ENCODE peak calls at places on chromosome 20, in ten cellular contexts. One of them, this sample, is unnamed.

GRCh38 chr20:63121749-63122405 is 94.1 kb downstream of the YTHDF1 start:
- DNase-seq in tibial artery: no peak
- DNase-seq in amniotic stem cell: no peak
- DNase-seq in activated T-helper 2 cell treated with anti-CD3 and anti-CD28 coated beads, Interferon-gamma antibody, Interleukin-2, Interleukin-4, amounts not matched to agents 10 μg/mL and 5 μg/mL and 100 μg/mL, durations not matched to agents 14 hours and 24 hours and 36 hours: no peak
- DNase-seq in T follicular helper cell: no peak
- DNase-seq in esophagus squamous epithelium: no peak
- DNase-seq in transverse colon: no peak
- DNase-seq in GM12865: no peak
- DNase-seq in NCI-H345: no peak
- DNase-seq in kidney tubule cell: no peak
- DNase-seq in this sample: peak; percentile 27

GRCh38 chr20:47790032-47790965 is 5.0 kb upstream of the SULF2 start:
- DNase-seq in tibial artery: no peak
- DNase-seq in amniotic stem cell: no peak
- DNase-seq in activated T-helper 2 cell treated with anti-CD3 and anti-CD28 coated beads, Interferon-gamma antibody, Interleukin-2, Interleukin-4, amounts not matched to agents 10 μg/mL and 5 μg/mL and 100 μg/mL, durations not matched to agents 14 hours and 24 hours and 36 hours: no peak
- DNase-seq in T follicular helper cell: no peak
- DNase-seq in esophagus squamous epithelium: no peak
- DNase-seq in transverse colon: no peak
- DNase-seq in GM12865: no peak
- DNase-seq in NCI-H345: no peak
- DNase-seq in kidney tubule cell: no peak
- DNase-seq in this sample: no peak

GRCh38 chr20:15288076-15288475 is 950.7 kb upstream of the FLRT3 start:
- DNase-seq in tibial artery: no peak
- DNase-seq in amniotic stem cell: no peak
- DNase-seq in activated T-helper 2 cell treated with anti-CD3 and anti-CD28 coated beads, Interferon-gamma antibody, Interleukin-2, Interleukin-4, amounts not matched to agents 10 μg/mL and 5 μg/mL and 100 μg/mL, durations not matched to agents 14 hours and 24 hours and 36 hours: no peak
- DNase-seq in T follicular helper cell: no peak
- DNase-seq in esophagus squamous epithelium: no peak
- DNase-seq in transverse colon: no peak
- DNase-seq in GM12865: no peak
- DNase-seq in NCI-H345: no peak
- DNase-seq in kidney tubule cell: no peak
- DNase-seq in this sample: no peak

GRCh38 chr20:53794529-53795115 is 201.0 kb upstream of the ZNF217 start:
- DNase-seq in tibial artery: no peak
- DNase-seq in amniotic stem cell: no peak
- DNase-seq in activated T-helper 2 cell treated with anti-CD3 and anti-CD28 coated beads, Interferon-gamma antibody, Interleukin-2, Interleukin-4, amounts not matched to agents 10 μg/mL and 5 μg/mL and 100 μg/mL, durations not matched to agents 14 hours and 24 hours and 36 hours: no peak
- DNase-seq in T follicular helper cell: no peak
- DNase-seq in esophagus squamous epithelium: no peak
- DNase-seq in transverse colon: no peak
- DNase-seq in GM12865: no peak
- DNase-seq in NCI-H345: no peak
- DNase-seq in kidney tubule cell: no peak
- DNase-seq in this sample: peak; percentile 22

GRCh38 chr20:3613821-3614440 is 49.3 kb downstream of the GFRA4 start:
- DNase-seq in tibial artery: no peak
- DNase-seq in amniotic stem cell: peak; percentile 14
- DNase-seq in activated T-helper 2 cell treated with anti-CD3 and anti-CD28 coated beads, Interferon-gamma antibody, Interleukin-2, Interleukin-4, amounts not matched to agents 10 μg/mL and 5 μg/mL and 100 μg/mL, durations not matched to agents 14 hours and 24 hours and 36 hours: no peak
- DNase-seq in T follicular helper cell: no peak
- DNase-seq in esophagus squamous epithelium: no peak
- DNase-seq in transverse colon: no peak
- DNase-seq in GM12865: no peak
- DNase-seq in NCI-H345: no peak
- DNase-seq in kidney tubule cell: no peak
- DNase-seq in this sample: no peak

GRCh38 chr20:48052492-48052870 is 267.2 kb upstream of the SULF2 start:
- DNase-seq in tibial artery: no peak
- DNase-seq in amniotic stem cell: no peak
- DNase-seq in activated T-helper 2 cell treated with anti-CD3 and anti-CD28 coated beads, Interferon-gamma antibody, Interleukin-2, Interleukin-4, amounts not matched to agents 10 μg/mL and 5 μg/mL and 100 μg/mL, durations not matched to agents 14 hours and 24 hours and 36 hours: no peak
- DNase-seq in T follicular helper cell: no peak
- DNase-seq in esophagus squamous epithelium: no peak
- DNase-seq in transverse colon: no peak
- DNase-seq in GM12865: no peak
- DNase-seq in NCI-H345: peak; percentile 94
- DNase-seq in kidney tubule cell: no peak
- DNase-seq in this sample: no peak

GRCh38 chr20:59783020-59784010 is 150.1 kb downstream of the SYCP2 start:
- DNase-seq in tibial artery: peak; percentile 40
- DNase-seq in amniotic stem cell: no peak
- DNase-seq in activated T-helper 2 cell treated with anti-CD3 and anti-CD28 coated beads, Interferon-gamma antibody, Interleukin-2, Interleukin-4, amounts not matched to agents 10 μg/mL and 5 μg/mL and 100 μg/mL, durations not matched to agents 14 hours and 24 hours and 36 hours: peak; percentile 14
- DNase-seq in T follicular helper cell: no peak
- DNase-seq in esophagus squamous epithelium: no peak
- DNase-seq in transverse colon: peak; percentile 66
- DNase-seq in GM12865: peak; percentile 75
- DNase-seq in NCI-H345: peak; percentile 60
- DNase-seq in kidney tubule cell: peak; percentile 50
- DNase-seq in this sample: peak; percentile 79

GRCh38 chr20:19120569-19120968 is 91.9 kb upstream of the SLC24A3 start:
- DNase-seq in tibial artery: no peak
- DNase-seq in amniotic stem cell: no peak
- DNase-seq in activated T-helper 2 cell treated with anti-CD3 and anti-CD28 coated beads, Interferon-gamma antibody, Interleukin-2, Interleukin-4, amounts not matched to agents 10 μg/mL and 5 μg/mL and 100 μg/mL, durations not matched to agents 14 hours and 24 hours and 36 hours: no peak
- DNase-seq in T follicular helper cell: no peak
- DNase-seq in esophagus squamous epithelium: no peak
- DNase-seq in transverse colon: no peak
- DNase-seq in GM12865: no peak
- DNase-seq in NCI-H345: no peak
- DNase-seq in kidney tubule cell: no peak
- DNase-seq in this sample: no peak

GRCh38 chr20:39829255-39829654 is 859.8 kb downstream of the MAFB start:
- DNase-seq in tibial artery: no peak
- DNase-seq in amniotic stem cell: no peak
- DNase-seq in activated T-helper 2 cell treated with anti-CD3 and anti-CD28 coated beads, Interferon-gamma antibody, Interleukin-2, Interleukin-4, amounts not matched to agents 10 μg/mL and 5 μg/mL and 100 μg/mL, durations not matched to agents 14 hours and 24 hours and 36 hours: no peak
- DNase-seq in T follicular helper cell: no peak
- DNase-seq in esophagus squamous epithelium: no peak
- DNase-seq in transverse colon: no peak
- DNase-seq in GM12865: peak; percentile 30
- DNase-seq in NCI-H345: peak; percentile 20
- DNase-seq in kidney tubule cell: peak; percentile 6
- DNase-seq in this sample: no peak

GRCh38 chr20:45052698-45053440 is 48.1 kb downstream of the KCNS1 start:
- DNase-seq in tibial artery: no peak
- DNase-seq in amniotic stem cell: no peak
- DNase-seq in activated T-helper 2 cell treated with anti-CD3 and anti-CD28 coated beads, Interferon-gamma antibody, Interleukin-2, Interleukin-4, amounts not matched to agents 10 μg/mL and 5 μg/mL and 100 μg/mL, durations not matched to agents 14 hours and 24 hours and 36 hours: no peak
- DNase-seq in T follicular helper cell: no peak
- DNase-seq in esophagus squamous epithelium: no peak
- DNase-seq in transverse colon: no peak
- DNase-seq in GM12865: peak; percentile 73
- DNase-seq in NCI-H345: no peak
- DNase-seq in kidney tubule cell: peak; percentile 31
- DNase-seq in this sample: no peak

GRCh38 chr20:59648720-59649119 is 44.4 kb downstream of the PHACTR3 start:
- DNase-seq in tibial artery: no peak
- DNase-seq in amniotic stem cell: no peak
- DNase-seq in activated T-helper 2 cell treated with anti-CD3 and anti-CD28 coated beads, Interferon-gamma antibody, Interleukin-2, Interleukin-4, amounts not matched to agents 10 μg/mL and 5 μg/mL and 100 μg/mL, durations not matched to agents 14 hours and 24 hours and 36 hours: no peak
- DNase-seq in T follicular helper cell: no peak
- DNase-seq in esophagus squamous epithelium: no peak
- DNase-seq in transverse colon: no peak
- DNase-seq in GM12865: no peak
- DNase-seq in NCI-H345: no peak
- DNase-seq in kidney tubule cell: no peak
- DNase-seq in this sample: no peak

GRCh38 chr20:56676679-56677078 is 47.6 kb downstream of the TFAP2C start:
- DNase-seq in tibial artery: no peak
- DNase-seq in amniotic stem cell: no peak
- DNase-seq in activated T-helper 2 cell treated with anti-CD3 and anti-CD28 coated beads, Interferon-gamma antibody, Interleukin-2, Interleukin-4, amounts not matched to agents 10 μg/mL and 5 μg/mL and 100 μg/mL, durations not matched to agents 14 hours and 24 hours and 36 hours: no peak
- DNase-seq in T follicular helper cell: no peak
- DNase-seq in esophagus squamous epithelium: no peak
- DNase-seq in transverse colon: no peak
- DNase-seq in GM12865: no peak
- DNase-seq in NCI-H345: no peak
- DNase-seq in kidney tubule cell: no peak
- DNase-seq in this sample: no peak

GRCh38 chr20:35004051-35004725 is 48.5 kb downstream of the MYH7B start:
- DNase-seq in tibial artery: peak; percentile 14
- DNase-seq in amniotic stem cell: no peak
- DNase-seq in activated T-helper 2 cell treated with anti-CD3 and anti-CD28 coated beads, Interferon-gamma antibody, Interleukin-2, Interleukin-4, amounts not matched to agents 10 μg/mL and 5 μg/mL and 100 μg/mL, durations not matched to agents 14 hours and 24 hours and 36 hours: no peak
- DNase-seq in T follicular helper cell: no peak
- DNase-seq in esophagus squamous epithelium: no peak
- DNase-seq in transverse colon: peak; percentile 3
- DNase-seq in GM12865: no peak
- DNase-seq in NCI-H345: no peak
- DNase-seq in kidney tubule cell: no peak
- DNase-seq in this sample: no peak

GRCh38 chr20:34976286-34976685 is 20.6 kb downstream of the MYH7B start:
- DNase-seq in tibial artery: no peak
- DNase-seq in amniotic stem cell: no peak
- DNase-seq in activated T-helper 2 cell treated with anti-CD3 and anti-CD28 coated beads, Interferon-gamma antibody, Interleukin-2, Interleukin-4, amounts not matched to agents 10 μg/mL and 5 μg/mL and 100 μg/mL, durations not matched to agents 14 hours and 24 hours and 36 hours: no peak
- DNase-seq in T follicular helper cell: no peak
- DNase-seq in esophagus squamous epithelium: no peak
- DNase-seq in transverse colon: no peak
- DNase-seq in GM12865: no peak
- DNase-seq in NCI-H345: no peak
- DNase-seq in kidney tubule cell: no peak
- DNase-seq in this sample: no peak

GRCh38 chr20:64146301-64146935 is 17.8 kb upstream of the MYT1 start:
- DNase-seq in tibial artery: no peak
- DNase-seq in amniotic stem cell: no peak
- DNase-seq in activated T-helper 2 cell treated with anti-CD3 and anti-CD28 coated beads, Interferon-gamma antibody, Interleukin-2, Interleukin-4, amounts not matched to agents 10 μg/mL and 5 μg/mL and 100 μg/mL, durations not matched to agents 14 hours and 24 hours and 36 hours: no peak
- DNase-seq in T follicular helper cell: no peak
- DNase-seq in esophagus squamous epithelium: no peak
- DNase-seq in transverse colon: no peak
- DNase-seq in GM12865: no peak
- DNase-seq in NCI-H345: no peak
- DNase-seq in kidney tubule cell: no peak
- DNase-seq in this sample: no peak

GRCh38 chr20:19992996-19993908 is 23.9 kb upstream of the NAA20 start:
- DNase-seq in tibial artery: no peak
- DNase-seq in amniotic stem cell: peak; percentile 81
- DNase-seq in activated T-helper 2 cell treated with anti-CD3 and anti-CD28 coated beads, Interferon-gamma antibody, Interleukin-2, Interleukin-4, amounts not matched to agents 10 μg/mL and 5 μg/mL and 100 μg/mL, durations not matched to agents 14 hours and 24 hours and 36 hours: no peak
- DNase-seq in T follicular helper cell: no peak
- DNase-seq in esophagus squamous epithelium: no peak
- DNase-seq in transverse colon: no peak
- DNase-seq in GM12865: no peak
- DNase-seq in NCI-H345: no peak
- DNase-seq in kidney tubule cell: peak; percentile 94
- DNase-seq in this sample: no peak

GRCh38 chr20:50695144-50695872 is 4.0 kb upstream of the RIPOR3 start:
- DNase-seq in tibial artery: peak; percentile 65
- DNase-seq in amniotic stem cell: no peak
- DNase-seq in activated T-helper 2 cell treated with anti-CD3 and anti-CD28 coated beads, Interferon-gamma antibody, Interleukin-2, Interleukin-4, amounts not matched to agents 10 μg/mL and 5 μg/mL and 100 μg/mL, durations not matched to agents 14 hours and 24 hours and 36 hours: no peak
- DNase-seq in T follicular helper cell: no peak
- DNase-seq in esophagus squamous epithelium: no peak
- DNase-seq in transverse colon: no peak
- DNase-seq in GM12865: no peak
- DNase-seq in NCI-H345: no peak
- DNase-seq in kidney tubule cell: no peak
- DNase-seq in this sample: no peak

GRCh38 chr20:23659989-23660837 is 22.5 kb upstream of the CST3 start:
- DNase-seq in tibial artery: no peak
- DNase-seq in amniotic stem cell: no peak
- DNase-seq in activated T-helper 2 cell treated with anti-CD3 and anti-CD28 coated beads, Interferon-gamma antibody, Interleukin-2, Interleukin-4, amounts not matched to agents 10 μg/mL and 5 μg/mL and 100 μg/mL, durations not matched to agents 14 hours and 24 hours and 36 hours: no peak
- DNase-seq in T follicular helper cell: no peak
- DNase-seq in esophagus squamous epithelium: no peak
- DNase-seq in transverse colon: no peak
- DNase-seq in GM12865: no peak
- DNase-seq in NCI-H345: no peak
- DNase-seq in kidney tubule cell: peak; percentile 12
- DNase-seq in this sample: no peak

GRCh38 chr20:23534801-23535593 is 33.3 kb downstream of the CST9L start:
- DNase-seq in tibial artery: no peak
- DNase-seq in amniotic stem cell: no peak
- DNase-seq in activated T-helper 2 cell treated with anti-CD3 and anti-CD28 coated beads, Interferon-gamma antibody, Interleukin-2, Interleukin-4, amounts not matched to agents 10 μg/mL and 5 μg/mL and 100 μg/mL, durations not matched to agents 14 hours and 24 hours and 36 hours: no peak
- DNase-seq in T follicular helper cell: no peak
- DNase-seq in esophagus squamous epithelium: no peak
- DNase-seq in transverse colon: no peak
- DNase-seq in GM12865: no peak
- DNase-seq in NCI-H345: no peak
- DNase-seq in kidney tubule cell: no peak
- DNase-seq in this sample: no peak

GRCh38 chr20:45459606-45460005 is 9.9 kb upstream of the WFDC2 start:
- DNase-seq in tibial artery: no peak
- DNase-seq in amniotic stem cell: no peak
- DNase-seq in activated T-helper 2 cell treated with anti-CD3 and anti-CD28 coated beads, Interferon-gamma antibody, Interleukin-2, Interleukin-4, amounts not matched to agents 10 μg/mL and 5 μg/mL and 100 μg/mL, durations not matched to agents 14 hours and 24 hours and 36 hours: no peak
- DNase-seq in T follicular helper cell: no peak
- DNase-seq in esophagus squamous epithelium: no peak
- DNase-seq in transverse colon: no peak
- DNase-seq in GM12865: no peak
- DNase-seq in NCI-H345: no peak
- DNase-seq in kidney tubule cell: no peak
- DNase-seq in this sample: no peak

This sample was measured in Peyer's patch.